ENCODE peak calls at places on chromosome 17, in seven cellular contexts. One of them, this sample, is unnamed.
A peak's percentile ranks its signal among the peaks of the same experiment; 100 is the strongest.

GRCh38 chr17:32289454-32289853 is 23.8 kb downstream of the RHBDL3 start:
- DNase-seq in ELF-1: peak; percentile 73
- DNase-seq in HS-5: no peak
- DNase-seq in mucosa of descending colon: no peak
- DNase-seq in non-pigmented ciliary epithelial cell: no peak
- DNase-seq in IMR-90: no peak
- DNase-seq in lower lobe of right lung: no peak
- DNase-seq in this sample: no peak

GRCh38 chr17:30495586-30495985 is 18.4 kb downstream of the GOSR1 start:
- DNase-seq in lower lobe of right lung: no peak
- DNase-seq in ELF-1: no peak
- DNase-seq in HS-5: no peak
- DNase-seq in IMR-90: no peak
- DNase-seq in mucosa of descending colon: no peak
- DNase-seq in non-pigmented ciliary epithelial cell: no peak
- DNase-seq in this sample: no peak

GRCh38 chr17:43327834-43328420 is 70.9 kb upstream of the ARL4D start:
- DNase-seq in mucosa of descending colon: no peak
- DNase-seq in IMR-90: no peak
- DNase-seq in non-pigmented ciliary epithelial cell: no peak
- DNase-seq in lower lobe of right lung: no peak
- DNase-seq in HS-5: no peak
- DNase-seq in ELF-1: no peak
- DNase-seq in this sample: no peak

GRCh38 chr17:1789936-1790335 is 28.1 kb downstream of the SERPINF1 start:
- DNase-seq in mucosa of descending colon: no peak
- DNase-seq in non-pigmented ciliary epithelial cell: no peak
- DNase-seq in lower lobe of right lung: peak; percentile 6
- DNase-seq in HS-5: no peak
- DNase-seq in IMR-90: no peak
- DNase-seq in ELF-1: no peak
- DNase-seq in this sample: no peak

GRCh38 chr17:62597920-62598319 is 29.6 kb upstream of the MRC2 start:
- DNase-seq in non-pigmented ciliary epithelial cell: no peak
- DNase-seq in ELF-1: no peak
- DNase-seq in HS-5: no peak
- DNase-seq in lower lobe of right lung: no peak
- DNase-seq in IMR-90: no peak
- DNase-seq in mucosa of descending colon: no peak
- DNase-seq in this sample: peak; percentile 69

GRCh38 chr17:31068291-31068690 is 26.5 kb upstream of the NF1 start:
- DNase-seq in HS-5: no peak
- DNase-seq in IMR-90: peak; percentile 41
- DNase-seq in non-pigmented ciliary epithelial cell: no peak
- DNase-seq in lower lobe of right lung: no peak
- DNase-seq in ELF-1: peak; percentile 77
- DNase-seq in mucosa of descending colon: peak; percentile 78
- DNase-seq in this sample: no peak

GRCh38 chr17:83124871-83125514 is 45.6 kb downstream of the METRNL start:
- DNase-seq in non-pigmented ciliary epithelial cell: no peak
- DNase-seq in lower lobe of right lung: peak; percentile 41
- DNase-seq in ELF-1: no peak
- DNase-seq in IMR-90: no peak
- DNase-seq in HS-5: no peak
- DNase-seq in mucosa of descending colon: no peak
- DNase-seq in this sample: peak; percentile 64

GRCh38 chr17:36936455-36936934 is 780 bp upstream of the LHX1 start:
- DNase-seq in IMR-90: no peak
- DNase-seq in lower lobe of right lung: no peak
- DNase-seq in non-pigmented ciliary epithelial cell: no peak
- DNase-seq in ELF-1: peak; percentile 79
- DNase-seq in mucosa of descending colon: no peak
- DNase-seq in HS-5: no peak
- DNase-seq in this sample: no peak

GRCh38 chr17:12927541-12928425 is 90.0 kb downstream of the ELAC2 start:
- DNase-seq in lower lobe of right lung: no peak
- DNase-seq in mucosa of descending colon: no peak
- DNase-seq in ELF-1: no peak
- DNase-seq in non-pigmented ciliary epithelial cell: no peak
- DNase-seq in IMR-90: no peak
- DNase-seq in HS-5: no peak
- DNase-seq in this sample: no peak

This sample was measured in tibial artery.